ENCODE peak calls at places on chromosomes 3 and 15, in seven cellular contexts. O, J, C, S, R, N and V are unnamed samples.

GRCh38 chr3:162082516-162082915 is 585.9 kb downstream of the OTOL1 start:
- DNase-seq in C (no peak), O (no peak), J (no peak), S (no peak), N (no peak), R (no peak), V (no peak)

GRCh38 chr3:34619990-34620389 is 821.6 kb downstream of the PDCD6IP start:
- DNase-seq in S (no peak), R (no peak), O (no peak), N (no peak), J (no peak), C (no peak), V (no peak)

GRCh38 chr15:90159213-90159612 is 41.9 kb upstream of the SEMA4B start:
- DNase-seq in N (no peak), C (no peak), R (no peak), J (no peak), O (no peak), S (no peak), V (peak; percentile 64)

GRCh38 chr3:146161725-146162047 is 702 bp upstream of the PLOD2 start:
- DNase-seq in C (no peak), N (no peak), R (no peak), S (no peak), O (no peak), J (no peak), V (peak; percentile 55)

GRCh38 chr3:1348547-1348946 is 255.7 kb downstream of the CNTN6 start:
- DNase-seq in R (no peak), C (no peak), O (no peak), J (no peak), S (no peak), N (no peak), V (no peak)

GRCh38 chr3:126835472-126836219 is 131.6 kb downstream of the CHCHD6 start:
- DNase-seq in J (no peak), N (peak; percentile 77), R (no peak), O (peak; percentile 56), S (no peak), C (no peak), V (no peak)

GRCh38 chr3:172161390-172161789 is 122.0 kb downstream of the FNDC3B start:
- DNase-seq in R (no peak), J (no peak), N (no peak), S (no peak), C (no peak), O (no peak), V (no peak)

GRCh38 chr3:66253790-66254620 is 33.2 kb downstream of the SLC25A26 start:
- DNase-seq in C (peak; percentile 33), O (no peak), R (no peak), S (no peak), N (no peak), J (no peak), V (no peak)

GRCh38 chr3:127900536-127900935 is 14.5 kb upstream of the KBTBD12 start:
- DNase-seq in J (no peak), C (no peak), O (no peak), N (no peak), R (no peak), S (no peak), V (no peak)

GRCh38 chr3:126130081-126130855 is 46.3 kb upstream of the SLC41A3 start:
- DNase-seq in S (peak; percentile 38), J (no peak), C (no peak), O (peak; percentile 83), R (no peak), N (peak; percentile 91), V (peak; percentile 13)

GRCh38 chr3:168049366-168049974 is 46.3 kb downstream of the GOLIM4 start:
- DNase-seq in R (no peak), N (no peak), S (no peak), C (no peak), J (no peak), O (no peak), V (no peak)

GRCh38 chr3:42771271-42771670 is 1.8 kb downstream of the CCDC13 start:
- DNase-seq in J (no peak), S (no peak), C (no peak), O (no peak), N (no peak), R (no peak), V (no peak)

GRCh38 chr15:94576889-94577533 is 345.6 kb downstream of the MCTP2 start:
- DNase-seq in R (no peak), C (peak; percentile 33), S (peak; percentile 74), N (no peak), O (no peak), J (no peak), V (peak; percentile 10)

GRCh38 chr3:187044206-187044605 is 95.1 kb downstream of the RPL39L start:
- DNase-seq in J (no peak), O (no peak), S (no peak), N (no peak), C (no peak), R (no peak), V (no peak)

GRCh38 chr3:77825045-77825827 is 785.3 kb downstream of the ROBO2 start:
- DNase-seq in S (no peak), R (no peak), C (no peak), J (no peak), N (no peak), O (peak; percentile 92), V (peak; percentile 21)

GRCh38 chr3:74377701-74378100 is 236.8 kb downstream of the CNTN3 start:
- DNase-seq in C (no peak), J (no peak), R (no peak), O (no peak), N (no peak), S (no peak), V (no peak)

GRCh38 chr3:108406661-108407206 is 103.7 kb downstream of the MYH15 start:
- DNase-seq in R (no peak), S (no peak), C (peak; percentile 75), J (no peak), O (no peak), N (no peak), V (peak; percentile 60)

GRCh38 chr3:133980035-133980434 is 49.7 kb downstream of the SLCO2A1 start:
- DNase-seq in J (no peak), C (no peak), S (no peak), O (no peak), N (no peak), R (no peak), V (no peak)

GRCh38 chr3:133983126-133983525 is 46.6 kb downstream of the SLCO2A1 start:
- DNase-seq in C (no peak), R (no peak), J (no peak), N (no peak), O (no peak), S (no peak), V (no peak)

GRCh38 chr3:133979553-133979952 is 50.2 kb downstream of the SLCO2A1 start:
- DNase-seq in N (no peak), C (no peak), R (no peak), O (no peak), S (no peak), J (no peak), V (no peak)

GRCh38 chr3:133977568-133977967 is 52.2 kb downstream of the SLCO2A1 start:
- DNase-seq in N (no peak), O (no peak), S (no peak), J (no peak), R (no peak), C (no peak), V (no peak)

GRCh38 chr3:133980550-133980949 is 49.2 kb downstream of the SLCO2A1 start:
- DNase-seq in C (no peak), S (no peak), R (no peak), N (no peak), J (no peak), O (no peak), V (no peak)
- TF ChIP-seq POLR2AphosphoS5 in C (no peak), S (no peak), R (no peak), N (no peak), J (no peak), O (no peak), V (no peak)

DNA sequence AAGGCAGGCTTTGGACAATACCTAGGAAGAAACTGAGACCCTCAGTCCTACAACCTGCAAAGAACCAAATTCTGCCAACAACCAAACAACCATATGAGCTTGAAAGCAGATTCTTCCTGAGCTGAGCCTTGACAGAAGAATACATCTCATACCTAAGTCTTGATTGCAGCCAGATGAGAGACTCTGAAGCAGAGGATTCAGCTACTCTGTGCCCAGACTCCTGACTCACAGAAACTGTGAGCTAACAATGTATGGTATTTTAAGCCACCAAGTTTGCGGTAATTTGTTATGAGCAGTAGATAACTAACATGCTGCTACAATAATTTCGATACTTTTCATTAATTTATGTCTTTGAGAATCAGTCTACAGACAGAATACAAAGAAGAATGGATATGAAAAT is 325.1 kb upstream of the CBLB start:
- DNase-seq in S (no peak), O (no peak), R (no peak), N (no peak), C (no peak), J (no peak), V (no peak)
- TF ChIP-seq POLR2AphosphoS5 in S (no peak), O (no peak), R (no peak), N (no peak), C (no peak), J (no peak), V (no peak)

GRCh38 chr3:160108357-160108756 is 116.9 kb upstream of the C3orf80 start:
- DNase-seq in N (no peak), O (no peak), R (no peak), C (no peak), S (no peak), J (no peak), V (no peak)

GRCh38 chr3:160114352-160114751 is 110.9 kb upstream of the C3orf80 start:
- DNase-seq in C (no peak), R (no peak), N (no peak), O (no peak), S (no peak), J (no peak), V (no peak)

GRCh38 chr3:160112996-160113395 is 112.2 kb upstream of the C3orf80 start:
- DNase-seq in J (no peak), C (no peak), R (no peak), N (no peak), O (no peak), S (no peak), V (no peak)

GRCh38 chr3:160115387-160115786 is 109.8 kb upstream of the C3orf80 start:
- DNase-seq in R (no peak), O (no peak), C (no peak), J (no peak), S (no peak), N (no peak), V (no peak)

GRCh38 chr3:160112481-160112880 is 112.7 kb upstream of the C3orf80 start:
- DNase-seq in S (no peak), R (no peak), J (no peak), O (no peak), N (no peak), C (no peak), V (no peak)
- TF ChIP-seq POLR2AphosphoS5 in S (no peak), R (no peak), J (no peak), O (no peak), N (no peak), C (no peak), V (no peak)

GRCh38 chr15:66594836-66595235 is 29.0 kb upstream of the LCTL start:
- DNase-seq in S (no peak), R (no peak), O (no peak), J (no peak), N (no peak), C (no peak), V (no peak)

GRCh38 chr15:66594344-66594743 is 28.5 kb upstream of the LCTL start:
- DNase-seq in S (no peak), C (no peak), O (no peak), N (no peak), J (no peak), R (no peak), V (no peak)

GRCh38 chr15:66595937-66596545 is 30.2 kb upstream of the LCTL start:
- DNase-seq in C (peak; percentile 24), S (no peak), N (no peak), R (no peak), O (no peak), J (no peak), V (no peak)

GRCh38 chr15:66593219-66593780 is 27.5 kb upstream of the LCTL start:
- DNase-seq in N (no peak), S (no peak), C (no peak), J (no peak), R (no peak), O (no peak), V (no peak)

GRCh38 chr15:66595332-66595731 is 29.5 kb upstream of the LCTL start:
- DNase-seq in R (no peak), S (no peak), C (no peak), N (no peak), O (no peak), J (no peak), V (no peak)
- TF ChIP-seq POLR2AphosphoS5 in R (no peak), S (no peak), C (no peak), N (no peak), O (no peak), J (no peak), V (no peak)